ENCODE peak calls at places on chromosomes 3 and 15, in six cellular contexts. D is NCI-H1105; V is AG09319; C is anterior cingulate cortex; Q is activated T-cell treated with anti-CD3 and anti-CD28 coated beads for 1 hour; H is activated effector memory CD4-positive, alpha-beta T cell treated with Interleukin-2 at 50 U/mL for 16 hours. M is an unnamed sample.

GRCh38 chr3:44966795-44967278 is 9.1 kb downstream of the ZDHHC3 start:
- DNase-seq in Q (no peak), V (no peak), D (no peak), H (no peak), C (no peak), M (no peak)

GRCh38 chr3:27559835-27560234 is 75.7 kb upstream of the SLC4A7 start:
- DNase-seq in C (no peak), H (no peak), Q (no peak), V (peak; percentile 66), D (no peak), M (no peak)

GRCh38 chr3:140086642-140087041 is 151.7 kb downstream of the CLSTN2 start:
- DNase-seq in D (no peak), V (no peak), Q (no peak), C (no peak), H (no peak), M (no peak)

GRCh38 chr3:116005404-116005803 is 382.1 kb downstream of the GAP43 start:
- DNase-seq in D (peak; percentile 8), V (peak; percentile 67), C (no peak), H (no peak), Q (no peak), M (peak; percentile 37)

GRCh38 chr15:63048986-63049665 is 6.6 kb downstream of the TPM1 start:
- DNase-seq in H (peak; percentile 21), D (peak; percentile 52), Q (peak; percentile 9), V (no peak), C (no peak), M (no peak)

GRCh38 chr3:40741729-40742128 is 217.0 kb downstream of the ZNF621 start:
- DNase-seq in D (peak; percentile 38), C (peak; percentile 12), Q (no peak), V (no peak), H (no peak), M (no peak)

GRCh38 chr3:170080605-170081004 is 42.8 kb downstream of the GPR160 start:
- DNase-seq in C (no peak), V (no peak), D (no peak), Q (no peak), H (no peak), M (no peak)

GRCh38 chr15:43370310-43370974 is 401 bp downstream of the ZSCAN29 start:
- DNase-seq in D (no peak), V (no peak), C (no peak), Q (no peak), H (no peak), M (peak; percentile 16)

GRCh38 chr15:68316061-68316804 is 38.7 kb downstream of the FEM1B start:
- DNase-seq in D (no peak), C (no peak), H (no peak), V (no peak), Q (no peak), M (peak; percentile 56)

GRCh38 chr3:16721494-16721893 is 116.3 kb upstream of the DAZL start:
- DNase-seq in H (no peak), C (no peak), Q (no peak), D (no peak), V (no peak), M (no peak)

GRCh38 chr3:165642761-165643432 is 194.3 kb downstream of the BCHE start:
- DNase-seq in V (peak; percentile 83), D (peak; percentile 52), C (no peak), Q (no peak), H (no peak), M (no peak)

GRCh38 chr15:55247766-55248427 is 41.7 kb downstream of the RAB27A start:
- DNase-seq in Q (no peak), H (no peak), D (no peak), C (no peak), V (no peak), M (no peak)

GRCh38 chr3:156750191-156750873 is 75.8 kb upstream of the LEKR1 start:
- DNase-seq in D (peak; percentile 50), Q (no peak), C (no peak), V (no peak), H (no peak), M (no peak)

GRCh38 chr15:56261854-56262509 is 18.3 kb upstream of the RFX7 start:
- DNase-seq in V (no peak), Q (no peak), H (no peak), D (no peak), C (no peak), M (no peak)

GRCh38 chr3:29494305-29495036 is 213.6 kb downstream of the RBMS3 start:
- DNase-seq in V (peak; percentile 76), Q (no peak), C (no peak), D (no peak), H (no peak), M (no peak)

GRCh38 chr15:76190767-76191538 is 120.3 kb downstream of the ETFA start:
- DNase-seq in D (peak; percentile 26), C (peak; percentile 55), Q (peak; percentile 64), V (no peak), H (peak; percentile 54), M (peak; percentile 92)

GRCh38 chr3:58683001-58683845 is 16.6 kb upstream of the FAM3D start:
- DNase-seq in D (no peak), C (no peak), H (no peak), Q (no peak), V (no peak), M (no peak)

GRCh38 chr3:143634991-143635390 is 213.3 kb downstream of the SLC9A9 start:
- DNase-seq in D (peak; percentile 61), V (no peak), H (no peak), C (peak; percentile 2), Q (no peak), M (no peak)

GRCh38 chr3:196712514-196713413 is 587 bp downstream of the PIGX start:
- DNase-seq in V (peak; percentile 19), H (no peak), D (peak; percentile 78), C (peak; percentile 53), Q (peak; percentile 64), M (no peak)

GRCh38 chr3:3196148-3196861 is 16.8 kb upstream of the CRBN start:
- DNase-seq in Q (no peak), C (no peak), D (no peak), V (no peak), H (no peak), M (peak; percentile 14)

GRCh38 chr15:101017041-101017754 is 98.0 kb downstream of the LRRK1 start:
- DNase-seq in D (no peak), Q (no peak), H (no peak), V (no peak), C (no peak), M (no peak)

GRCh38 chr3:137035631-137036030 is 77.8 kb downstream of the IL20RB start:
- DNase-seq in V (no peak), D (no peak), C (no peak), Q (no peak), H (no peak), M (peak; percentile 61)

GRCh38 chr15:70535071-70535954 is 228.0 kb downstream of the UACA start:
- DNase-seq in C (no peak), D (no peak), Q (peak; percentile 32), H (peak; percentile 45), V (no peak), M (no peak)

GRCh38 chr15:32134777-32135307 is 104.5 kb downstream of the CHRNA7 start:
- DNase-seq in Q (no peak), D (no peak), H (no peak), V (no peak), C (no peak), M (no peak)

GRCh38 chr3:11826628-11827265 is 19.9 kb downstream of the TAMM41 start:
- DNase-seq in V (no peak), C (no peak), D (no peak), H (no peak), Q (no peak), M (no peak)

GRCh38 chr3:31562525-31562924 is 29.8 kb downstream of the STT3B start:
- DNase-seq in Q (no peak), C (no peak), H (peak; percentile 16), V (no peak), D (no peak), M (peak; percentile 18)